ENCODE peak calls at places on chromosomes 4 and X, in six cellular contexts. J is type B pancreatic cell, N is psoas muscle, S is neural progenitor cell, P is DND-41, F is HFF-Myc. K is an unnamed sample.
A peak's percentile ranks its signal among the peaks of the same experiment; 100 is the strongest.

GRCh38 chr4:142353149-142353738 is 492.9 kb downstream of the INPP4B start:
- DNase-seq in J (no peak), S (peak; percentile 85), N (no peak), F (peak; percentile 43), P (no peak), K (peak; percentile 38)

GRCh38 chrX:13721819-13722527 is 12.4 kb downstream of the TRAPPC2 start:
- DNase-seq in S (no peak), F (no peak), N (no peak), P (no peak), J (no peak), K (peak; percentile 60)

GRCh38 chr4:183955666-183956065 is 50.6 kb downstream of the STOX2 start:
- DNase-seq in P (no peak), F (no peak), J (no peak), N (no peak), S (no peak), K (no peak)

GRCh38 chrX:69324851-69325250 is 159.6 kb upstream of the PJA1 start:
- DNase-seq in P (no peak), J (peak; percentile 39), N (no peak), S (no peak), F (no peak), K (no peak)

GRCh38 chr4:2963185-2964076 is at the start of the genes GRK4 and NOP14:
- DNase-seq in N (peak; percentile 98), P (peak; percentile 98), F (peak; percentile 90), J (peak; percentile 97), S (peak; percentile 100), K (peak; percentile 97)

GRCh38 chr4:183757105-183757504 is 98.0 kb downstream of the TRAPPC11 start:
- DNase-seq in S (no peak), N (no peak), P (no peak), F (no peak), J (no peak), K (no peak)

GRCh38 chrX:53486285-53486684 is 52.1 kb upstream of the HSD17B10 start:
- DNase-seq in P (no peak), N (no peak), J (no peak), F (no peak), S (no peak), K (no peak)

GRCh38 chrX:96140796-96141195 is 543.8 kb upstream of the DIAPH2 start:
- DNase-seq in N (no peak), F (no peak), J (no peak), P (no peak), S (no peak), K (no peak)

GRCh38 chr4:99979872-99980271 is 29.8 kb upstream of the H2AZ1 start:
- DNase-seq in P (no peak), S (no peak), F (no peak), N (no peak), J (no peak), K (no peak)

GRCh38 chr4:94976371-94977011 is 218.7 kb downstream of the BMPR1B start:
- DNase-seq in N (no peak), J (no peak), P (no peak), F (peak; percentile 9), S (no peak), K (no peak)

GRCh38 chrX:12721042-12721441 is 70.2 kb upstream of the PRPS2 start:
- DNase-seq in N (no peak), S (peak; percentile 53), F (no peak), P (peak; percentile 4), J (no peak), K (no peak)

GRCh38 chr4:86927843-86928395 is 6.9 kb upstream of the AFF1 start:
- DNase-seq in F (no peak), N (peak; percentile 60), S (no peak), P (no peak), J (no peak), K (peak; percentile 96)

GRCh38 chr4:162891788-162892707 is 274.6 kb downstream of the NAF1 start:
- DNase-seq in F (no peak), J (no peak), N (no peak), S (no peak), P (no peak), K (no peak)

GRCh38 chrX:148135738-148136137 is 154.6 kb downstream of the FMR1NB start:
- DNase-seq in S (no peak), J (no peak), P (no peak), N (no peak), F (no peak), K (no peak)

GRCh38 chrX:74242050-74242449 is 61.9 kb upstream of the ZCCHC13 start:
- DNase-seq in F (peak; percentile 19), S (no peak), P (no peak), N (no peak), J (no peak), K (peak; percentile 50)

GRCh38 chrX:72002886-72003285 is 92.2 kb downstream of the NHSL2 start:
- DNase-seq in F (no peak), P (no peak), J (peak; percentile 15), N (no peak), S (no peak), K (no peak)

GRCh38 chrX:24150051-24150790 is 692 bp downstream of the ZFX start:
- DNase-seq in S (peak; percentile 97), N (peak; percentile 92), P (peak; percentile 84), F (peak; percentile 35), J (peak; percentile 92), K (peak; percentile 66)

GRCh38 chr4:42339935-42340406 is 57.3 kb upstream of the SHISA3 start:
- DNase-seq in P (no peak), N (peak; percentile 23), J (no peak), S (peak; percentile 51), F (no peak), K (peak; percentile 4)

GRCh38 chr4:75844151-75844662 is 58.0 kb downstream of the PPEF2 start:
- DNase-seq in S (no peak), J (no peak), F (peak; percentile 35), N (no peak), P (no peak), K (peak; percentile 88)

GRCh38 chr4:76090241-76090691 is 15.8 kb downstream of the ART3 start:
- DNase-seq in S (no peak), N (no peak), P (no peak), F (no peak), J (no peak), K (peak; percentile 47)

GRCh38 chr4:153248641-153249198 is 44.5 kb downstream of the TRIM2 start:
- DNase-seq in N (no peak), F (no peak), P (no peak), S (no peak), J (no peak), K (no peak)
- TF ChIP-seq CTCF in N (no peak), F (no peak), P (peak; percentile 22), S (no peak), J (no peak), K (no peak)

DNA sequence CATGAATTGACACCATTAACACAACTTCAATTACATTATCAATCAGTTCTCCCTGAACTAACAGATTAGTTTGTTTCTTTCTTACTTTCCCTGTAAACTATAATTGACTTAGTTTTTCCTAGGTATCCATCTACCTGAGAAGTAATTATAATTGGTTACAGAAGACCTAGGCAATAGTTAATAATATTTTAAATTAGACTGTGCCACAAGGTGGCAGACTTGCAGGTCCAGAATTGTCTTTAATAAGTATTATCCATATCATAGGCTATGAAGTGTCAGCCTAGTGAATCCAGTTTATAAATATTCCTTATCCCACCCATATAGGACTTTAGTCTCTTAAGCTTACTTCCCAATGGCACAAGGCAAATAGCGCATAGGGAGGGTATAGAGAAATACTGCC is 48.9 kb upstream of the FAM47B start:
- DNase-seq in S (no peak), F (no peak), P (no peak), J (no peak), N (no peak), K (no peak)
- TF ChIP-seq CTCF in S (peak; percentile 42), F (no peak), P (no peak), J (peak; percentile 59), N (peak; percentile 36), K (peak; percentile 38)

GRCh38 chr4:48290146-48290772 is 20.6 kb upstream of the TEC start:
- DNase-seq in P (no peak), N (no peak), J (no peak), S (peak; percentile 7), F (no peak), K (no peak)
- TF ChIP-seq CTCF in P (peak; percentile 60), N (peak; percentile 51), J (peak; percentile 56), S (peak; percentile 51), F (peak; percentile 68), K (peak; percentile 59)

GRCh38 chrX:140190441-140191108 is 225.3 kb upstream of the CXorf66 start:
- DNase-seq in P (no peak), N (no peak), F (no peak), S (no peak), J (no peak), K (no peak)
- TF ChIP-seq CTCF in P (no peak), N (no peak), F (no peak), S (no peak), J (no peak), K (no peak)

GRCh38 chrX:18887177-18887820 is 96.6 kb downstream of the PHKA2 start:
- DNase-seq in S (no peak), J (no peak), F (no peak), P (no peak), N (peak; percentile 37), K (no peak)
- TF ChIP-seq CTCF in S (no peak), J (no peak), F (no peak), P (no peak), N (no peak), K (no peak)